ENCODE peak calls at places on chromosomes 16 and 17, in nine cellular contexts. One of them, this sample, is unnamed.

GRCh38 chr17:869067-869466 is 86.9 kb downstream of the MRM3 start:
- DNase-seq in adrenal gland: peak; percentile 67
- DNase-seq in lung: no peak
- DNase-seq in heart left ventricle: peak; percentile 76
- DNase-seq in endodermal cell: no peak
- DNase-seq in kidney: peak; percentile 80
- DNase-seq in PC-3: no peak
- DNase-seq in CD4-positive, alpha-beta memory T cell: no peak
- DNase-seq in mammary epithelial cell: no peak
- DNase-seq in this sample: no peak

GRCh38 chr17:68013385-68013784 is 17.1 kb upstream of the C17orf58 start:
- DNase-seq in endodermal cell: no peak
- DNase-seq in lung: no peak
- DNase-seq in CD4-positive, alpha-beta memory T cell: no peak
- DNase-seq in adrenal gland: no peak
- DNase-seq in PC-3: no peak
- DNase-seq in kidney: no peak
- DNase-seq in heart left ventricle: no peak
- DNase-seq in mammary epithelial cell: no peak
- DNase-seq in this sample: no peak

GRCh38 chr17:39742856-39743436 is 5.2 kb downstream of the GRB7 start:
- DNase-seq in endodermal cell: no peak
- DNase-seq in PC-3: no peak
- DNase-seq in heart left ventricle: no peak
- DNase-seq in CD4-positive, alpha-beta memory T cell: no peak
- DNase-seq in adrenal gland: no peak
- DNase-seq in kidney: peak; percentile 60
- DNase-seq in mammary epithelial cell: no peak
- DNase-seq in lung: no peak
- DNase-seq in this sample: no peak

GRCh38 chr17:4492762-4493561 is 5.7 kb upstream of the SPNS2 start:
- DNase-seq in PC-3: peak; percentile 81
- DNase-seq in kidney: peak; percentile 83
- DNase-seq in endodermal cell: peak; percentile 99
- DNase-seq in mammary epithelial cell: peak; percentile 32
- DNase-seq in adrenal gland: peak; percentile 62
- DNase-seq in lung: no peak
- DNase-seq in heart left ventricle: no peak
- DNase-seq in CD4-positive, alpha-beta memory T cell: no peak
- DNase-seq in this sample: peak; percentile 70

GRCh38 chr16:4307215-4308037 is 8.4 kb upstream of the GLIS2 start:
- DNase-seq in CD4-positive, alpha-beta memory T cell: peak; percentile 98
- DNase-seq in mammary epithelial cell: peak; percentile 95
- DNase-seq in adrenal gland: peak; percentile 95
- DNase-seq in PC-3: peak; percentile 95
- DNase-seq in heart left ventricle: peak; percentile 98
- DNase-seq in endodermal cell: peak; percentile 98
- DNase-seq in kidney: peak; percentile 99
- DNase-seq in lung: peak; percentile 94
- DNase-seq in this sample: peak; percentile 94

GRCh38 chr16:83779881-83780280 is 27.9 kb upstream of the HSBP1 start:
- DNase-seq in lung: no peak
- DNase-seq in kidney: no peak
- DNase-seq in endodermal cell: no peak
- DNase-seq in heart left ventricle: no peak
- DNase-seq in PC-3: peak; percentile 25
- DNase-seq in adrenal gland: peak; percentile 27
- DNase-seq in mammary epithelial cell: no peak
- DNase-seq in CD4-positive, alpha-beta memory T cell: no peak
- DNase-seq in this sample: peak; percentile 48

GRCh38 chr16:55207679-55208294 is 116.2 kb upstream of the IRX6 start:
- DNase-seq in endodermal cell: no peak
- DNase-seq in PC-3: no peak
- DNase-seq in heart left ventricle: no peak
- DNase-seq in CD4-positive, alpha-beta memory T cell: no peak
- DNase-seq in mammary epithelial cell: no peak
- DNase-seq in adrenal gland: peak; percentile 19
- DNase-seq in kidney: no peak
- DNase-seq in lung: no peak
- DNase-seq in this sample: peak; percentile 34

GRCh38 chr17:3593384-3593783 is 15.8 kb downstream of the TRPV1 start:
- DNase-seq in adrenal gland: no peak
- DNase-seq in kidney: no peak
- DNase-seq in lung: no peak
- DNase-seq in endodermal cell: no peak
- DNase-seq in PC-3: no peak
- DNase-seq in heart left ventricle: no peak
- DNase-seq in CD4-positive, alpha-beta memory T cell: no peak
- DNase-seq in mammary epithelial cell: no peak
- DNase-seq in this sample: no peak

GRCh38 chr17:41800601-41801373 is 11.0 kb downstream of the P3H4 start:
- DNase-seq in endodermal cell: peak; percentile 98
- DNase-seq in PC-3: peak; percentile 94
- DNase-seq in adrenal gland: no peak
- DNase-seq in heart left ventricle: peak; percentile 29
- DNase-seq in lung: peak; percentile 77
- DNase-seq in mammary epithelial cell: peak; percentile 100
- DNase-seq in CD4-positive, alpha-beta memory T cell: no peak
- DNase-seq in kidney: peak; percentile 96
- DNase-seq in this sample: no peak

GRCh38 chr17:42311240-42312034 is 23.1 kb downstream of the STAT5A start:
- DNase-seq in kidney: peak; percentile 97
- DNase-seq in CD4-positive, alpha-beta memory T cell: no peak
- DNase-seq in endodermal cell: no peak
- DNase-seq in PC-3: no peak
- DNase-seq in lung: peak; percentile 88
- DNase-seq in heart left ventricle: peak; percentile 94
- DNase-seq in mammary epithelial cell: no peak
- DNase-seq in adrenal gland: peak; percentile 96
- DNase-seq in this sample: peak; percentile 72

GRCh38 chr16:20901441-20902112 is 1.0 kb downstream of the LYRM1 start:
- DNase-seq in heart left ventricle: peak; percentile 66
- DNase-seq in lung: peak; percentile 67
- DNase-seq in endodermal cell: peak; percentile 75
- DNase-seq in CD4-positive, alpha-beta memory T cell: no peak
- DNase-seq in kidney: peak; percentile 84
- DNase-seq in adrenal gland: peak; percentile 69
- DNase-seq in PC-3: peak; percentile 88
- DNase-seq in mammary epithelial cell: peak; percentile 75
- DNase-seq in this sample: peak; percentile 18

GRCh38 chr16:11056989-11057645 is 112.8 kb downstream of the CLEC16A start:
- DNase-seq in PC-3: no peak
- DNase-seq in endodermal cell: no peak
- DNase-seq in kidney: no peak
- DNase-seq in adrenal gland: no peak
- DNase-seq in heart left ventricle: no peak
- DNase-seq in mammary epithelial cell: peak; percentile 12
- DNase-seq in lung: no peak
- DNase-seq in CD4-positive, alpha-beta memory T cell: no peak
- DNase-seq in this sample: no peak

GRCh38 chr16:2023098-2023925 is 3.4 kb upstream of the NHERF2 start:
- DNase-seq in adrenal gland: peak; percentile 96
- DNase-seq in CD4-positive, alpha-beta memory T cell: peak; percentile 92
- DNase-seq in mammary epithelial cell: peak; percentile 74
- DNase-seq in kidney: peak; percentile 97
- DNase-seq in lung: peak; percentile 95
- DNase-seq in heart left ventricle: peak; percentile 94
- DNase-seq in endodermal cell: peak; percentile 98
- DNase-seq in PC-3: peak; percentile 89
- DNase-seq in this sample: peak; percentile 84
- H3K27ac ChIP-seq in adrenal gland: peak overlapping the region; percentile 65
- H3K27ac ChIP-seq in CD4-positive, alpha-beta memory T cell: peak overlapping the region; percentile 44
- H3K27ac ChIP-seq in mammary epithelial cell: no peak overlapping the region
- H3K27ac ChIP-seq in kidney: peak overlapping the region; percentile 20
- H3K27ac ChIP-seq in lung: peak overlapping the region; percentile 82
- H3K27ac ChIP-seq in heart left ventricle: peak overlapping the region; percentile 91
- H3K27ac ChIP-seq in endodermal cell: no peak overlapping the region
- H3K27ac ChIP-seq in PC-3: peak overlapping the region; percentile 39
- H3K27ac ChIP-seq in this sample: peak overlapping the region; percentile 17

GRCh38 chr16:86961133-86961720 is 356.0 kb downstream of the C16orf95 start:
- DNase-seq in heart left ventricle: peak; percentile 58
- DNase-seq in endodermal cell: no peak
- DNase-seq in lung: no peak
- DNase-seq in mammary epithelial cell: no peak
- DNase-seq in PC-3: no peak
- DNase-seq in adrenal gland: no peak
- DNase-seq in CD4-positive, alpha-beta memory T cell: no peak
- DNase-seq in kidney: peak; percentile 81
- DNase-seq in this sample: no peak
- H3K4me3 ChIP-seq in heart left ventricle: no peak overlapping the region
- H3K4me3 ChIP-seq in endodermal cell: no peak overlapping the region
- H3K4me3 ChIP-seq in lung: no peak overlapping the region
- H3K4me3 ChIP-seq in mammary epithelial cell: no peak overlapping the region
- H3K4me3 ChIP-seq in PC-3: no peak overlapping the region
- H3K4me3 ChIP-seq in adrenal gland: no peak overlapping the region
- H3K4me3 ChIP-seq in CD4-positive, alpha-beta memory T cell: no peak overlapping the region
- H3K4me3 ChIP-seq in kidney: no peak overlapping the region
- H3K4me3 ChIP-seq in this sample: no peak overlapping the region

GRCh38 chr17:76968707-76969597 is 100.7 kb downstream of the MGAT5B start:
- DNase-seq in CD4-positive, alpha-beta memory T cell: peak; percentile 48
- DNase-seq in heart left ventricle: no peak
- DNase-seq in lung: peak; percentile 44
- DNase-seq in endodermal cell: peak; percentile 100
- DNase-seq in mammary epithelial cell: no peak
- DNase-seq in adrenal gland: peak; percentile 22
- DNase-seq in kidney: peak; percentile 82
- DNase-seq in PC-3: peak; percentile 17
- DNase-seq in this sample: peak; percentile 74
- H3K27ac ChIP-seq in CD4-positive, alpha-beta memory T cell: no peak overlapping the region
- H3K27ac ChIP-seq in heart left ventricle: no peak overlapping the region
- H3K27ac ChIP-seq in lung: no peak overlapping the region
- H3K27ac ChIP-seq in endodermal cell: peak overlapping the region; percentile 94
- H3K27ac ChIP-seq in mammary epithelial cell: no peak overlapping the region
- H3K27ac ChIP-seq in adrenal gland: no peak overlapping the region
- H3K27ac ChIP-seq in kidney: no peak overlapping the region
- H3K27ac ChIP-seq in PC-3: no peak overlapping the region
- H3K27ac ChIP-seq in this sample: no peak overlapping the region

GRCh38 chr17:33756021-33756420 is 462.9 kb upstream of the ASIC2 start:
- DNase-seq in PC-3: no peak
- DNase-seq in kidney: no peak
- DNase-seq in heart left ventricle: no peak
- DNase-seq in endodermal cell: peak; percentile 24
- DNase-seq in lung: no peak
- DNase-seq in adrenal gland: no peak
- DNase-seq in mammary epithelial cell: no peak
- DNase-seq in CD4-positive, alpha-beta memory T cell: no peak
- DNase-seq in this sample: no peak
- H3K4me3 ChIP-seq in PC-3: no peak overlapping the region
- H3K4me3 ChIP-seq in kidney: no peak overlapping the region
- H3K4me3 ChIP-seq in heart left ventricle: no peak overlapping the region
- H3K4me3 ChIP-seq in endodermal cell: no peak overlapping the region
- H3K4me3 ChIP-seq in lung: no peak overlapping the region
- H3K4me3 ChIP-seq in adrenal gland: no peak overlapping the region
- H3K4me3 ChIP-seq in mammary epithelial cell: no peak overlapping the region
- H3K4me3 ChIP-seq in CD4-positive, alpha-beta memory T cell: no peak overlapping the region
- H3K4me3 ChIP-seq in this sample: no peak overlapping the region

DNA sequence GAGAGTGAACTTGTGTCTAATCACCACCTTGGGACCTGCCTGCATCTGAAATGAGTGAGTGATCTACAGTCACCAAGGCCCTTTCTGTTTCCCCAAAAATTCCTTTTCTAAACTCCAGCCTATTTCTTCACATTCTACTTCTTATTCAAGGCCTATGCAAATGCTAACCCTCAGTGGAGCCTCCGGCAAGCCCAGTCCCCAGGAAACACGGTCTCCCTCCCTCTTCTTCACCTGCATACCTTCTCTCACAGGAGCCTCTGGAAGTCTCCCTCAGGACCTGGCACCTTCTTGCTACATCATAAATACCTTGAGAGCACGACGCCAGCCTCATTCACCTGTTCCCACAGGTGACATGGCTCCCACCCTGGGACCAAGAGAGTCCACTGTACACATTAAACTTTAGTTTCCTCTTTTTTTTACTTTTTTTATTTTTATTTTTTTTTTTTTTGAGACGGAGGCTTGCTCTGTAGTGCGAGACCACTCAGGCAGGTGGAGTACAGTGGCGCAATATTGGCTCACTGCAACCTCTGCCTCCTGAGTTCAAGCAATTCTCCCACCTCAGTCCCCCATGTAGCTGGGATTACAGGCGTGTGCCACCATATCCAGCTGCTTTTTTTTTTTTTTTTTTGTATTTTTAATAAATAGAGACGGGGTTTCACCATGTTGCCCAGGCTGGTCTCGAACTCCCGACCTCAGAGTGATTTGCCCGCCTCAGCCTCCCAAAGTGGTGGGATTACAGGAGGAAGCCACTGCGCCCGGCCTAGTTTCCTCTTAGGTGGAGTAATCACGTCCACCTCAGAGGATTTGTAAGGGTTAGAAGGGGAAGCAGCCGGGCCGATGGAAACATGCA is 97.3 kb downstream of the ANKRD11 start:
- DNase-seq in kidney: peak; percentile 53
- DNase-seq in mammary epithelial cell: no peak
- DNase-seq in PC-3: no peak
- DNase-seq in endodermal cell: peak; percentile 77
- DNase-seq in CD4-positive, alpha-beta memory T cell: no peak
- DNase-seq in lung: no peak
- DNase-seq in adrenal gland: no peak
- DNase-seq in heart left ventricle: no peak
- DNase-seq in this sample: no peak
- H3K27ac ChIP-seq in kidney: no peak overlapping the region
- H3K27ac ChIP-seq in mammary epithelial cell: no peak overlapping the region
- H3K27ac ChIP-seq in PC-3: no peak overlapping the region
- H3K27ac ChIP-seq in endodermal cell: no peak overlapping the region
- H3K27ac ChIP-seq in CD4-positive, alpha-beta memory T cell: no peak overlapping the region
- H3K27ac ChIP-seq in lung: peak overlapping the region; percentile 17
- H3K27ac ChIP-seq in adrenal gland: peak overlapping the region; percentile 70
- H3K27ac ChIP-seq in heart left ventricle: no peak overlapping the region
- H3K27ac ChIP-seq in this sample: no peak overlapping the region

GRCh38 chr17:48620497-48621139 is 5.5 kb upstream of the HOXB8 start:
- DNase-seq in endodermal cell: peak; percentile 60
- DNase-seq in lung: no peak
- DNase-seq in heart left ventricle: no peak
- DNase-seq in PC-3: no peak
- DNase-seq in adrenal gland: no peak
- DNase-seq in kidney: peak; percentile 61
- DNase-seq in CD4-positive, alpha-beta memory T cell: no peak
- DNase-seq in mammary epithelial cell: no peak
- DNase-seq in this sample: no peak

GRCh38 chr17:48619821-48620496 is 4.9 kb upstream of the HOXB8 start:
- DNase-seq in kidney: peak; percentile 71
- DNase-seq in endodermal cell: peak; percentile 79
- DNase-seq in CD4-positive, alpha-beta memory T cell: no peak
- DNase-seq in mammary epithelial cell: no peak
- DNase-seq in heart left ventricle: no peak
- DNase-seq in PC-3: no peak
- DNase-seq in lung: no peak
- DNase-seq in adrenal gland: no peak
- DNase-seq in this sample: no peak

GRCh38 chr17:48617515-48618365 is 2.6 kb upstream of the HOXB8 start:
- DNase-seq in PC-3: no peak
- DNase-seq in kidney: no peak
- DNase-seq in endodermal cell: peak; percentile 79
- DNase-seq in heart left ventricle: no peak
- DNase-seq in lung: no peak
- DNase-seq in adrenal gland: no peak
- DNase-seq in mammary epithelial cell: peak; percentile 29
- DNase-seq in CD4-positive, alpha-beta memory T cell: no peak
- DNase-seq in this sample: no peak

GRCh38 chr17:48616719-48617514 is 1.8 kb upstream of the HOXB8 start:
- DNase-seq in mammary epithelial cell: no peak
- DNase-seq in endodermal cell: no peak
- DNase-seq in lung: no peak
- DNase-seq in heart left ventricle: no peak
- DNase-seq in adrenal gland: no peak
- DNase-seq in kidney: no peak
- DNase-seq in PC-3: peak; percentile 16
- DNase-seq in CD4-positive, alpha-beta memory T cell: no peak
- DNase-seq in this sample: no peak

GRCh38 chr17:48618366-48618896 is 3.3 kb upstream of the HOXB8 start:
- DNase-seq in CD4-positive, alpha-beta memory T cell: peak; percentile 77
- DNase-seq in adrenal gland: peak; percentile 92
- DNase-seq in PC-3: peak; percentile 97
- DNase-seq in heart left ventricle: peak; percentile 85
- DNase-seq in mammary epithelial cell: peak; percentile 77
- DNase-seq in kidney: peak; percentile 96
- DNase-seq in lung: peak; percentile 84
- DNase-seq in endodermal cell: peak; percentile 99
- DNase-seq in this sample: peak; percentile 89
- H3K4me3 ChIP-seq in CD4-positive, alpha-beta memory T cell: no peak overlapping the region
- H3K4me3 ChIP-seq in adrenal gland: no peak overlapping the region
- H3K4me3 ChIP-seq in PC-3: peak overlapping the region; percentile 80
- H3K4me3 ChIP-seq in heart left ventricle: no peak overlapping the region
- H3K4me3 ChIP-seq in mammary epithelial cell: no peak overlapping the region
- H3K4me3 ChIP-seq in kidney: peak overlapping the region; percentile 24
- H3K4me3 ChIP-seq in lung: no peak overlapping the region
- H3K4me3 ChIP-seq in endodermal cell: no peak overlapping the region
- H3K4me3 ChIP-seq in this sample: peak overlapping the region; percentile 34